ENCODE peak calls at places on chromosomes 6 and 20, in nine cellular contexts. I is glutamatergic neuron, Q is OCI-LY7, E is mammary epithelial cell, Y is type B pancreatic cell, V is heart right ventricle, U is psoas muscle, K is cardiac fibroblast, M is breast epithelium. L is an unnamed sample.

GRCh38 chr6:21438986-21439352 is 154.6 kb upstream of the SOX4 start:
- DNase-seq in I (no peak), Q (no peak), E (no peak), Y (no peak), V (no peak), U (no peak), K (peak), M (no peak), L (no peak)

GRCh38 chr6:97049254-97050004 is 124.9 kb downstream of the KLHL32 start:
- DNase-seq in I (no peak), Q (peak), E (peak), Y (no peak), V (no peak), U (no peak), K (no peak), M (no peak), L (no peak)

GRCh38 chr6:28839443-28840120 is 84.2 kb downstream of the TRIM27 start:
- DNase-seq in I (no peak), Q (peak), E (no peak), Y (no peak), V (no peak), U (no peak), K (no peak), M (no peak), L (no peak)

GRCh38 chr6:117549606-117550005 is 52.7 kb downstream of the GOPC start:
- DNase-seq in I (no peak), Q (no peak), E (no peak), Y (no peak), V (no peak), U (no peak), K (no peak), M (no peak), L (no peak)

GRCh38 chr20:63112491-63113219 is 103.3 kb downstream of the YTHDF1 start:
- DNase-seq in I (peak), Q (no peak), E (no peak), Y (no peak), V (no peak), U (no peak), K (no peak), M (no peak), L (no peak)

GRCh38 chr6:72042088-72042487 is 155.7 kb downstream of the RIMS1 start:
- DNase-seq in I (no peak), Q (no peak), E (no peak), Y (no peak), V (no peak), U (no peak), K (peak), M (no peak), L (no peak)

GRCh38 chr6:54771968-54772367 is 74.6 kb upstream of the FAM83B start:
- DNase-seq in I (no peak), Q (no peak), E (no peak), Y (no peak), V (no peak), U (no peak), K (no peak), M (no peak), L (no peak)

GRCh38 chr20:19820520-19821211 is 62.6 kb downstream of the RIN2 start:
- DNase-seq in I (no peak), Q (no peak), E (no peak), Y (no peak), V (no peak), U (no peak), K (peak), M (no peak), L (no peak)

GRCh38 chr20:37622728-37623127 is 71.1 kb upstream of the CTNNBL1 start:
- DNase-seq in I (no peak), Q (no peak), E (no peak), Y (no peak), V (no peak), U (no peak), K (no peak), M (no peak), L (no peak)

GRCh38 chr6:147689398-147689797 is 180.9 kb downstream of the SAMD5 start:
- DNase-seq in I (no peak), Q (no peak), E (no peak), Y (no peak), V (no peak), U (no peak), K (peak), M (no peak), L (no peak)

GRCh38 chr6:81895511-81896185 is 143.2 kb upstream of the TENT5A start:
- DNase-seq in I (no peak), Q (no peak), E (no peak), Y (no peak), V (no peak), U (no peak), K (peak), M (no peak), L (no peak)

GRCh38 chr6:141103246-141103645 is 1029.5 kb upstream of the GJE1 start:
- DNase-seq in I (no peak), Q (no peak), E (peak), Y (no peak), V (no peak), U (no peak), K (peak), M (no peak), L (no peak)

GRCh38 chr20:40551125-40551530 is 137.9 kb downstream of the MAFB start:
- DNase-seq in I (no peak), Q (no peak), E (no peak), Y (no peak), V (no peak), U (no peak), K (no peak), M (no peak), L (no peak)
- TF ChIP-seq CTCF in I (no peak), Q (no peak), E (no peak), Y (no peak), V (no peak), U (no peak), K (no peak), M (no peak), L (no peak)

GRCh38 chr20:45372241-45372640 is 5.9 kb downstream of the TP53TG5 start:
- DNase-seq in I (no peak), Q (no peak), E (no peak), Y (no peak), V (no peak), U (no peak), K (no peak), M (no peak), L (no peak)

GRCh38 chr20:45370571-45371204 is 7.4 kb downstream of the TP53TG5 start:
- DNase-seq in I (no peak), Q (no peak), E (no peak), Y (no peak), V (no peak), U (no peak), K (no peak), M (no peak), L (no peak)

GRCh38 chr20:45374101-45374467 is 4.0 kb downstream of the TP53TG5 start:
- DNase-seq in I (no peak), Q (no peak), E (no peak), Y (no peak), V (no peak), U (no peak), K (no peak), M (no peak), L (no peak)

GRCh38 chr20:45373353-45374100 is 4.6 kb downstream of the TP53TG5 start:
- DNase-seq in I (peak), Q (peak), E (peak), Y (peak), V (peak), U (peak), K (peak), M (peak), L (peak)

GRCh38 chr20:45372646-45373352 is 5.3 kb downstream of the TP53TG5 start:
- DNase-seq in I (no peak), Q (no peak), E (no peak), Y (no peak), V (no peak), U (peak), K (no peak), M (no peak), L (no peak)
- TF ChIP-seq CTCF in I (no peak), Q (no peak), E (no peak), Y (no peak), V (no peak), U (no peak), K (no peak), M (no peak), L (no peak)

DNA sequence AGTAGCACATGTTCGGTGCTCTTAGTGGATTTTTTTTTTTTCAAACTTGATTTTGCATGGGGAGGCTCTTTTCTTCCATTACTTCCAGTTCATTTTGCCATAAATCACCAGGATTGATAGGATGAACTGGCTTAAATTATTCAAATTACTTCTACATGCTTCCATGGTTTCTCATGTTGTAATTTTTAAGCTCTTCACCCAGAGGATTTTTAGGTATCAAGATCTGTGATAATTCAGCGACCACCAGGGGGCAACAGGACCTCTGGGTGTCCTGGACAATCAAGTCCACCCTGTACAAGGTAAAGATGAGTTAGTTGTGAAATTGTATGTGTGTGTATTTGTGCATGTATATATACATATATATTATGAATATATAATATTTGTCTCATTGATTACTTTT is 4.2 kb upstream of the EPHA7 start:
- DNase-seq in I (peak), Q (peak), E (no peak), Y (no peak), V (no peak), U (peak), K (peak), M (no peak), L (peak)
- TF ChIP-seq CTCF in I (peak), Q (peak), E (peak), Y (peak), V (peak), U (peak), K (peak), M (no peak), L (peak)

GRCh38 chr6:165729307-165729936 is 66.4 kb upstream of the PDE10A start:
- DNase-seq in I (peak), Q (peak), E (peak), Y (no peak), V (peak), U (no peak), K (peak), M (no peak), L (peak)
- TF ChIP-seq CTCF in I (peak), Q (peak), E (peak), Y (peak), V (peak), U (peak), K (peak), M (peak), L (peak)

GRCh38 chr6:37705239-37706051 is 7.8 kb upstream of the MDGA1 start:
- DNase-seq in I (peak), Q (no peak), E (peak), Y (peak), V (peak), U (peak), K (peak), M (peak), L (peak)
- TF ChIP-seq CTCF in I (peak), Q (peak), E (peak), Y (peak), V (peak), U (peak), K (peak), M (peak), L (peak)

GRCh38 chr6:16129623-16130243 is 847 bp downstream of the MYLIP start:
- DNase-seq in I (no peak), Q (peak), E (peak), Y (no peak), V (peak), U (peak), K (peak), M (peak), L (peak)
- TF ChIP-seq CTCF in I (no peak), Q (peak), E (no peak), Y (peak), V (no peak), U (no peak), K (no peak), M (no peak), L (peak)

GRCh38 chr6:51541847-51542246 is 545.6 kb downstream of the PKHD1 start:
- DNase-seq in I (no peak), Q (no peak), E (peak), Y (no peak), V (no peak), U (no peak), K (no peak), M (no peak), L (no peak)
- TF ChIP-seq CTCF in I (no peak), Q (peak), E (peak), Y (peak), V (no peak), U (no peak), K (no peak), M (no peak), L (no peak)

DNA sequence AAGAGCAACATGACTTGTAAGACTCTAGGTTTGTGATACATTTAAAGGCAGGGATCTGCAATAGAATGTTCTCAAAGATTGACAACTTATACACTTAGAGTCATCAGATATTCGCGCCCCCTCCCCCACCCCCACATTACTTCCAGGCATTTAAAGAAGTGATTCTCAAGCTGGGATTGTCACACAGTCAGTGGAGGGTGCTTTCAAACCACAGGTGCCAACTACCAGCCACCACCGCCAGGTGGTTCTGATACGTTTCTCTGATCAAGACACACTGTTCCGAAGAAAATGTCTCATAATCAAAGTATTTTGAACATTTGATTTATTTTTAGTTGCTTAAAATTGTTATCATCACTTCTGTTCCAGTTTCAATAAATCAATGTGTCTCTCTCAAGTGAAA is 357.5 kb downstream of the ESR1 start:
- DNase-seq in I (no peak), Q (no peak), E (no peak), Y (no peak), V (no peak), U (no peak), K (no peak), M (no peak), L (no peak)
- TF ChIP-seq CTCF in I (no peak), Q (no peak), E (no peak), Y (no peak), V (peak), U (peak), K (no peak), M (no peak), L (no peak)

L was measured in endothelial cell.